ENCODE peak calls at places on chromosome 2, in seven cellular contexts. H is renal cortical epithelial cell; F is GM19239; R is NB4; O is H54; D is activated T-helper 2 cell treated with anti-CD3 and anti-CD28 coated beads, Interferon-gamma antibody, Interleukin-2, Interleukin-4, amounts not matched to agents 10 μg/mL and 5 μg/mL and 100 μg/mL, durations not matched to agents 14 hours and 24 hours and 36 hours; Q is foreskin fibroblast. B is an unnamed sample.

GRCh38 chr2:9774266-9774665 is 69.0 kb upstream of the TAF1B start:
- DNase-seq in Q (no peak), H (no peak), R (no peak), D (no peak), F (no peak), O (no peak), B (peak)

GRCh38 chr2:174985624-174986023 is 19.6 kb downstream of the CHN1 start:
- DNase-seq in O (no peak), R (peak), Q (no peak), F (no peak), D (no peak), H (peak), B (peak)

GRCh38 chr2:149313512-149313972 is 16.8 kb upstream of the LYPD6 start:
- DNase-seq in F (peak), D (no peak), R (peak), O (peak), Q (peak), H (peak), B (peak)

GRCh38 chr2:235621736-235622135 is 127.9 kb downstream of the AGAP1 start:
- DNase-seq in D (no peak), H (no peak), R (no peak), O (no peak), F (no peak), Q (no peak), B (no peak)

GRCh38 chr2:168915433-168916328 is 14.6 kb downstream of the G6PC2 start:
- DNase-seq in O (no peak), Q (no peak), D (no peak), H (no peak), R (no peak), F (no peak), B (no peak)

GRCh38 chr2:235591921-235592320 is 98.1 kb downstream of the AGAP1 start:
- DNase-seq in Q (no peak), F (no peak), D (no peak), R (no peak), H (no peak), O (no peak), B (no peak)

GRCh38 chr2:160492401-160493226 is 993 bp downstream of the RBMS1 start:
- DNase-seq in H (peak), R (peak), O (peak), D (peak), F (no peak), Q (peak), B (peak)

GRCh38 chr2:233528182-233528581 is 38.4 kb downstream of the USP40 start:
- DNase-seq in H (no peak), D (no peak), O (no peak), F (no peak), R (no peak), Q (no peak), B (no peak)

GRCh38 chr2:71126957-71127356 is 3.1 kb downstream of the MCEE start:
- DNase-seq in F (no peak), D (no peak), Q (no peak), R (no peak), O (no peak), H (no peak), B (no peak)

GRCh38 chr2:172859821-172860707 is 124.4 kb downstream of the RAPGEF4 start:
- DNase-seq in Q (no peak), H (no peak), O (no peak), F (no peak), R (no peak), D (no peak), B (no peak)

GRCh38 chr2:177295479-177295878 is 31.0 kb upstream of the NFE2L2 start:
- DNase-seq in R (no peak), O (no peak), Q (peak), D (no peak), H (no peak), F (no peak), B (peak)

B was measured in GM23248.